ENCODE peak calls at places on chromosomes 2 and 18, in nine cellular contexts. V, L, O, H, U, E, G, W and T are unnamed samples.

GRCh38 chr18:63001861-63002260 is 286.5 kb downstream of the PHLPP1 start:
- DNase-seq in V (no peak), L (no peak), O (no peak), H (no peak), U (no peak), E (no peak), G (no peak), W (no peak), T (no peak)

GRCh38 chr2:64795024-64795592 is 141.4 kb upstream of the SERTAD2 start:
- DNase-seq in V (no peak), L (no peak), O (no peak), H (no peak), U (no peak), E (no peak), G (no peak), W (no peak), T (no peak)

GRCh38 chr2:18514838-18515461 is 45.5 kb downstream of the RDH14 start:
- DNase-seq in V (no peak), L (no peak), O (no peak), H (no peak), U (no peak), E (no peak), G (no peak), W (no peak), T (no peak)

GRCh38 chr2:100733344-100734187 is 86.4 kb upstream of the NPAS2 start:
- DNase-seq in V (no peak), L (no peak), O (no peak), H (no peak), U (no peak), E (no peak), G (no peak), W (peak), T (no peak)

GRCh38 chr2:82636411-82637020 is 1822.6 kb downstream of the SUCLG1 start:
- DNase-seq in V (no peak), L (no peak), O (no peak), H (no peak), U (no peak), E (no peak), G (peak), W (no peak), T (no peak)

GRCh38 chr2:234483568-234484251 is 13.2 kb downstream of the ARL4C start:
- DNase-seq in V (no peak), L (peak), O (no peak), H (peak), U (no peak), E (no peak), G (no peak), W (no peak), T (peak)

GRCh38 chr2:73611193-73611592 is 31.0 kb downstream of the NAT8 start:
- DNase-seq in V (no peak), L (no peak), O (no peak), H (no peak), U (no peak), E (no peak), G (no peak), W (no peak), T (no peak)

GRCh38 chr2:20635698-20636584 is 15.0 kb downstream of the HS1BP3 start:
- DNase-seq in V (peak), L (peak), O (peak), H (peak), U (peak), E (peak), G (peak), W (peak), T (peak)